ENCODE peak calls at places on chromosomes 4 and X, in seven cellular contexts. Z, K, D, H, U, G and F are unnamed samples.

GRCh38 chrX:156008915-156009314 is 11.4 kb downstream of the IL9R start:
- DNase-seq in U (no peak), G (no peak), D (no peak), Z (no peak), H (no peak), K (no peak), F (no peak)

GRCh38 chr4:947491-947971 is 15.3 kb downstream of the TMEM175 start:
- DNase-seq in Z (no peak), U (no peak), G (no peak), D (no peak), K (no peak), H (no peak), F (no peak)

GRCh38 chr4:174427562-174428140 is 94.6 kb downstream of the HPGD start:
- DNase-seq in U (no peak), K (no peak), H (no peak), Z (no peak), D (no peak), G (no peak), F (no peak)

GRCh38 chrX:96004386-96004785 is 680.3 kb upstream of the DIAPH2 start:
- DNase-seq in Z (no peak), H (peak), G (no peak), D (no peak), K (no peak), U (no peak), F (peak)

GRCh38 chr4:26252349-26252748 is 68.5 kb upstream of the RBPJ start:
- DNase-seq in D (no peak), K (no peak), G (no peak), U (no peak), H (no peak), Z (peak), F (no peak)

GRCh38 chr4:149715822-149716585 is 99.6 kb downstream of the IQCM start:
- DNase-seq in H (no peak), U (no peak), D (no peak), K (no peak), G (no peak), Z (no peak), F (no peak)

GRCh38 chr4:154406022-154406835 is 85.4 kb downstream of the DCHS2 start:
- DNase-seq in U (no peak), Z (no peak), K (no peak), H (no peak), G (no peak), D (no peak), F (no peak)

GRCh38 chrX:132463411-132463810 is 25.4 kb downstream of the MBNL3 start:
- DNase-seq in Z (peak), D (no peak), U (no peak), G (no peak), K (peak), H (peak), F (no peak)

GRCh38 chr4:112704991-112705845 is 68.3 kb downstream of the LARP7 start:
- DNase-seq in H (peak), K (no peak), D (no peak), U (peak), G (peak), Z (peak), F (peak)

GRCh38 chr4:184368290-184368689 is 106.1 kb downstream of the IRF2 start:
- DNase-seq in Z (no peak), U (no peak), D (no peak), K (no peak), G (no peak), H (no peak), F (no peak)

GRCh38 chr4:105715692-105716278 is 7.2 kb downstream of the GSTCD start:
- DNase-seq in U (no peak), D (no peak), K (no peak), G (no peak), H (peak), Z (peak), F (no peak)

GRCh38 chrX:153537526-153538295 is 20.3 kb downstream of the ATP2B3 start:
- DNase-seq in U (no peak), K (no peak), Z (no peak), G (no peak), H (no peak), D (no peak), F (no peak)

GRCh38 chr4:125049711-125050110 is 265.0 kb upstream of the FAT4 start:
- DNase-seq in G (no peak), U (no peak), H (peak), D (no peak), Z (no peak), K (no peak), F (no peak)

GRCh38 chr4:158850371-158850770 is 81.5 kb downstream of the FNIP2 start:
- DNase-seq in K (no peak), G (no peak), U (no peak), Z (no peak), H (no peak), D (no peak), F (no peak)
- TF ChIP-seq POLR2A in K (no peak), G (no peak), U (no peak), Z (no peak), H (no peak), D (no peak), F (no peak)

GRCh38 chrX:149877157-149877556 is 3.8 kb upstream of the MAGEA8 start:
- DNase-seq in Z (no peak), G (no peak), H (no peak), D (no peak), U (no peak), K (no peak), F (no peak)
- TF ChIP-seq POLR2A in Z (no peak), G (no peak), H (no peak), D (no peak), U (no peak), K (no peak), F (no peak)

GRCh38 chrX:119236599-119237525 is 777 bp downstream of the PGRMC1 start:
- DNase-seq in H (peak), Z (no peak), U (peak), K (peak), G (peak), D (no peak), F (no peak)
- TF ChIP-seq POLR2A in H (no peak), Z (no peak), U (no peak), K (no peak), G (peak), D (no peak), F (no peak)

GRCh38 chrX:124257924-124258706 is 74.3 kb upstream of the TEX13D start:
- DNase-seq in D (no peak), U (no peak), H (no peak), G (no peak), K (no peak), Z (no peak), F (no peak)
- TF ChIP-seq POLR2A in D (no peak), U (no peak), H (no peak), G (no peak), K (no peak), Z (no peak), F (no peak)